ENCODE peak calls at places on chromosomes 11 and 22, in six cellular contexts. One of them, this sample, is unnamed.
A peak's percentile ranks its signal among the peaks of the same experiment; 100 is the strongest.

GRCh38 chr22:47123827-47124442 is 361.5 kb downstream of the TBC1D22A start:
- DNase-seq in left lobe of liver: no peak
- DNase-seq in stimulated activated CD8-positive, alpha-beta memory T cell treated with anti-CD3 and anti-CD28 coated beads, Interleukin-12 subunit alpha, Interleukin-12 subunit beta, amount 100 ng/mL, for 1 hour: no peak
- DNase-seq in hypothalamus: no peak
- DNase-seq in hippocampal formation: no peak
- DNase-seq in A172: no peak
- DNase-seq in this sample: no peak

GRCh38 chr11:5242933-5243844 is 6.5 kb downstream of the HBG1 start:
- DNase-seq in A172: no peak
- DNase-seq in hypothalamus: no peak
- DNase-seq in left lobe of liver: no peak
- DNase-seq in stimulated activated CD8-positive, alpha-beta memory T cell treated with anti-CD3 and anti-CD28 coated beads, Interleukin-12 subunit alpha, Interleukin-12 subunit beta, amount 100 ng/mL, for 1 hour: no peak
- DNase-seq in hippocampal formation: no peak
- DNase-seq in this sample: no peak

GRCh38 chr11:76599041-76600013 is 71.2 kb downstream of the LRRC32 start:
- DNase-seq in hypothalamus: no peak
- DNase-seq in left lobe of liver: peak; percentile 39
- DNase-seq in stimulated activated CD8-positive, alpha-beta memory T cell treated with anti-CD3 and anti-CD28 coated beads, Interleukin-12 subunit alpha, Interleukin-12 subunit beta, amount 100 ng/mL, for 1 hour: no peak
- DNase-seq in A172: peak; percentile 52
- DNase-seq in hippocampal formation: no peak
- DNase-seq in this sample: peak; percentile 32

GRCh38 chr11:46125284-46125683 is 4.0 kb upstream of the PHF21A start:
- DNase-seq in left lobe of liver: no peak
- DNase-seq in hippocampal formation: no peak
- DNase-seq in A172: no peak
- DNase-seq in stimulated activated CD8-positive, alpha-beta memory T cell treated with anti-CD3 and anti-CD28 coated beads, Interleukin-12 subunit alpha, Interleukin-12 subunit beta, amount 100 ng/mL, for 1 hour: no peak
- DNase-seq in hypothalamus: no peak
- DNase-seq in this sample: no peak

GRCh38 chr22:17198188-17199130 is 20.8 kb downstream of the ADA2 start:
- DNase-seq in A172: no peak
- DNase-seq in hippocampal formation: no peak
- DNase-seq in stimulated activated CD8-positive, alpha-beta memory T cell treated with anti-CD3 and anti-CD28 coated beads, Interleukin-12 subunit alpha, Interleukin-12 subunit beta, amount 100 ng/mL, for 1 hour: no peak
- DNase-seq in left lobe of liver: no peak
- DNase-seq in hypothalamus: no peak
- DNase-seq in this sample: peak; percentile 86

GRCh38 chr11:13440100-13440855 is 22.7 kb downstream of the BTBD10 start:
- DNase-seq in A172: peak; percentile 89
- DNase-seq in stimulated activated CD8-positive, alpha-beta memory T cell treated with anti-CD3 and anti-CD28 coated beads, Interleukin-12 subunit alpha, Interleukin-12 subunit beta, amount 100 ng/mL, for 1 hour: no peak
- DNase-seq in hypothalamus: peak; percentile 72
- DNase-seq in hippocampal formation: peak; percentile 81
- DNase-seq in left lobe of liver: no peak
- DNase-seq in this sample: no peak

GRCh38 chr22:45680932-45681700 is 9.5 kb downstream of the ATXN10 start:
- DNase-seq in stimulated activated CD8-positive, alpha-beta memory T cell treated with anti-CD3 and anti-CD28 coated beads, Interleukin-12 subunit alpha, Interleukin-12 subunit beta, amount 100 ng/mL, for 1 hour: no peak
- DNase-seq in A172: peak; percentile 63
- DNase-seq in hippocampal formation: no peak
- DNase-seq in hypothalamus: no peak
- DNase-seq in left lobe of liver: no peak
- DNase-seq in this sample: no peak

GRCh38 chr11:9943346-9944110 is 279.7 kb downstream of the SWAP70 start:
- DNase-seq in hippocampal formation: no peak
- DNase-seq in stimulated activated CD8-positive, alpha-beta memory T cell treated with anti-CD3 and anti-CD28 coated beads, Interleukin-12 subunit alpha, Interleukin-12 subunit beta, amount 100 ng/mL, for 1 hour: no peak
- DNase-seq in hypothalamus: no peak
- DNase-seq in A172: no peak
- DNase-seq in left lobe of liver: no peak
- DNase-seq in this sample: no peak

GRCh38 chr22:30396871-30397655 is at the start of gene SEC14L2:
- DNase-seq in hippocampal formation: peak; percentile 66
- DNase-seq in left lobe of liver: peak; percentile 90
- DNase-seq in hypothalamus: peak; percentile 81
- DNase-seq in A172: no peak
- DNase-seq in stimulated activated CD8-positive, alpha-beta memory T cell treated with anti-CD3 and anti-CD28 coated beads, Interleukin-12 subunit alpha, Interleukin-12 subunit beta, amount 100 ng/mL, for 1 hour: peak; percentile 28
- DNase-seq in this sample: peak; percentile 74

GRCh38 chr22:45879552-45879949 is 97.4 kb downstream of the WNT7B start:
- DNase-seq in stimulated activated CD8-positive, alpha-beta memory T cell treated with anti-CD3 and anti-CD28 coated beads, Interleukin-12 subunit alpha, Interleukin-12 subunit beta, amount 100 ng/mL, for 1 hour: no peak
- DNase-seq in A172: no peak
- DNase-seq in left lobe of liver: no peak
- DNase-seq in hippocampal formation: no peak
- DNase-seq in hypothalamus: no peak
- DNase-seq in this sample: peak; percentile 47

GRCh38 chr11:2156416-2157182 is 4.4 kb downstream of the INS start:
- DNase-seq in A172: peak; percentile 79
- DNase-seq in stimulated activated CD8-positive, alpha-beta memory T cell treated with anti-CD3 and anti-CD28 coated beads, Interleukin-12 subunit alpha, Interleukin-12 subunit beta, amount 100 ng/mL, for 1 hour: peak; percentile 26
- DNase-seq in left lobe of liver: peak; percentile 93
- DNase-seq in hypothalamus: peak; percentile 17
- DNase-seq in hippocampal formation: no peak
- DNase-seq in this sample: peak; percentile 64

GRCh38 chr11:104531075-104531474 is 367.1 kb upstream of the PDGFD start:
- DNase-seq in left lobe of liver: no peak
- DNase-seq in stimulated activated CD8-positive, alpha-beta memory T cell treated with anti-CD3 and anti-CD28 coated beads, Interleukin-12 subunit alpha, Interleukin-12 subunit beta, amount 100 ng/mL, for 1 hour: no peak
- DNase-seq in hippocampal formation: no peak
- DNase-seq in hypothalamus: no peak
- DNase-seq in A172: no peak
- DNase-seq in this sample: no peak

GRCh38 chr11:111361082-111361801 is 17.8 kb downstream of the POU2AF1 start:
- DNase-seq in stimulated activated CD8-positive, alpha-beta memory T cell treated with anti-CD3 and anti-CD28 coated beads, Interleukin-12 subunit alpha, Interleukin-12 subunit beta, amount 100 ng/mL, for 1 hour: no peak
- DNase-seq in A172: no peak
- DNase-seq in left lobe of liver: no peak
- DNase-seq in hippocampal formation: no peak
- DNase-seq in hypothalamus: no peak
- DNase-seq in this sample: no peak

GRCh38 chr11:8082391-8083087 is 1.5 kb downstream of the TUB start:
- DNase-seq in hypothalamus: peak; percentile 69
- DNase-seq in left lobe of liver: no peak
- DNase-seq in stimulated activated CD8-positive, alpha-beta memory T cell treated with anti-CD3 and anti-CD28 coated beads, Interleukin-12 subunit alpha, Interleukin-12 subunit beta, amount 100 ng/mL, for 1 hour: no peak
- DNase-seq in hippocampal formation: no peak
- DNase-seq in A172: no peak
- DNase-seq in this sample: no peak

GRCh38 chr11:57646756-57647303 is 2.9 kb downstream of the YPEL4 start:
- DNase-seq in hypothalamus: no peak
- DNase-seq in A172: no peak
- DNase-seq in left lobe of liver: no peak
- DNase-seq in stimulated activated CD8-positive, alpha-beta memory T cell treated with anti-CD3 and anti-CD28 coated beads, Interleukin-12 subunit alpha, Interleukin-12 subunit beta, amount 100 ng/mL, for 1 hour: no peak
- DNase-seq in hippocampal formation: no peak
- DNase-seq in this sample: no peak

GRCh38 chr11:84384637-84385227 is 1098.6 kb upstream of the CCDC90B start:
- DNase-seq in left lobe of liver: peak; percentile 49
- DNase-seq in A172: peak; percentile 61
- DNase-seq in hypothalamus: peak; percentile 71
- DNase-seq in hippocampal formation: peak; percentile 69
- DNase-seq in stimulated activated CD8-positive, alpha-beta memory T cell treated with anti-CD3 and anti-CD28 coated beads, Interleukin-12 subunit alpha, Interleukin-12 subunit beta, amount 100 ng/mL, for 1 hour: no peak
- DNase-seq in this sample: no peak

GRCh38 chr22:19044381-19044780 is 77.8 kb downstream of the DGCR2 start:
- DNase-seq in hippocampal formation: no peak
- DNase-seq in A172: no peak
- DNase-seq in left lobe of liver: no peak
- DNase-seq in stimulated activated CD8-positive, alpha-beta memory T cell treated with anti-CD3 and anti-CD28 coated beads, Interleukin-12 subunit alpha, Interleukin-12 subunit beta, amount 100 ng/mL, for 1 hour: no peak
- DNase-seq in hypothalamus: no peak
- DNase-seq in this sample: no peak

GRCh38 chr11:7546324-7546791 is 32.6 kb downstream of the PPFIBP2 start:
- DNase-seq in stimulated activated CD8-positive, alpha-beta memory T cell treated with anti-CD3 and anti-CD28 coated beads, Interleukin-12 subunit alpha, Interleukin-12 subunit beta, amount 100 ng/mL, for 1 hour: no peak
- DNase-seq in hypothalamus: no peak
- DNase-seq in hippocampal formation: no peak
- DNase-seq in A172: no peak
- DNase-seq in left lobe of liver: peak; percentile 31
- DNase-seq in this sample: no peak

This sample was measured in heart right ventricle.